ENCODE peak calls at places on chromosome 6, in eight cellular contexts. R is fibroblast of pulmonary artery, W is esophagus squamous epithelium, K is nephron progenitor cell, U is epithelial cell of esophagus, E is A549, V is BE2C, N is left ventricle myocardium inferior. C is an unnamed sample.

GRCh38 chr6:86871681-86872080 is 65.6 kb upstream of the HTR1E start:
- DNase-seq in R (no peak), W (no peak), K (no peak), U (no peak), E (no peak), V (no peak), N (no peak), C (no peak)

GRCh38 chr6:7919871-7920270 is 9.3 kb upstream of the TXNDC5 start:
- DNase-seq in R (peak), W (no peak), K (no peak), U (peak), E (no peak), V (no peak), N (no peak), C (peak)

GRCh38 chr6:33143113-33143760 is 49.0 kb downstream of the COL11A2 start:
- DNase-seq in R (no peak), W (no peak), K (no peak), U (no peak), E (no peak), V (no peak), N (no peak), C (no peak)

GRCh38 chr6:15244605-15245360 is 1.1 kb upstream of the JARID2 start:
- DNase-seq in R (peak), W (no peak), K (peak), U (peak), E (peak), V (peak), N (peak), C (peak)

GRCh38 chr6:44980841-44981240 is 347.3 kb upstream of the RUNX2 start:
- DNase-seq in R (no peak), W (no peak), K (no peak), U (no peak), E (no peak), V (no peak), N (no peak), C (no peak)

GRCh38 chr6:105482227-105482839 is 79.5 kb upstream of the PREP start:
- DNase-seq in R (peak), W (no peak), K (no peak), U (peak), E (no peak), V (peak), N (peak), C (peak)

GRCh38 chr6:15501806-15502450 is 160.9 kb downstream of the DTNBP1 start:
- DNase-seq in R (peak), W (no peak), K (no peak), U (peak), E (no peak), V (no peak), N (peak), C (peak)

GRCh38 chr6:107320126-107320525 is 139.2 kb downstream of the PDSS2 start:
- DNase-seq in R (peak), W (no peak), K (no peak), U (no peak), E (no peak), V (no peak), N (no peak), C (peak)

GRCh38 chr6:33589723-33590530 is 9.9 kb upstream of the BAK1 start:
- DNase-seq in R (peak), W (no peak), K (peak), U (peak), E (peak), V (peak), N (no peak), C (peak)

GRCh38 chr6:152267967-152268845 is 369.0 kb downstream of the SYNE1 start:
- DNase-seq in R (peak), W (no peak), K (peak), U (peak), E (peak), V (peak), N (no peak), C (peak)

GRCh38 chr6:34645627-34646026 is 50.9 kb downstream of the ILRUN start:
- DNase-seq in R (no peak), W (no peak), K (no peak), U (no peak), E (no peak), V (no peak), N (no peak), C (no peak)

GRCh38 chr6:149860834-149861602 is 3.1 kb downstream of the LRP11 start:
- DNase-seq in R (peak), W (no peak), K (no peak), U (no peak), E (no peak), V (no peak), N (no peak), C (peak)

GRCh38 chr6:11392778-11393507 is 144.6 kb upstream of the TMEM170B start:
- DNase-seq in R (peak), W (no peak), K (no peak), U (no peak), E (peak), V (peak), N (peak), C (no peak)

GRCh38 chr6:125821825-125822281 is 31.1 kb downstream of the NCOA7 start:
- DNase-seq in R (no peak), W (no peak), K (no peak), U (no peak), E (no peak), V (peak), N (no peak), C (no peak)

GRCh38 chr6:111551521-111552231 is 54.0 kb downstream of the TRAF3IP2 start:
- DNase-seq in R (no peak), W (no peak), K (peak), U (no peak), E (no peak), V (peak), N (no peak), C (no peak)

GRCh38 chr6:124854338-124854922 is 107.8 kb upstream of the RNF217 start:
- DNase-seq in R (peak), W (no peak), K (no peak), U (no peak), E (no peak), V (no peak), N (no peak), C (peak)

GRCh38 chr6:85983032-85983659 is 340.5 kb upstream of the SYNCRIP start:
- DNase-seq in R (no peak), W (no peak), K (no peak), U (no peak), E (no peak), V (no peak), N (no peak), C (no peak)

GRCh38 chr6:16985484-16986284 is 116.2 kb upstream of the STMND1 start:
- DNase-seq in R (peak), W (no peak), K (no peak), U (peak), E (no peak), V (no peak), N (no peak), C (peak)

GRCh38 chr6:16947461-16948159 is 154.2 kb upstream of the STMND1 start:
- DNase-seq in R (peak), W (no peak), K (no peak), U (peak), E (no peak), V (no peak), N (no peak), C (peak)

GRCh38 chr6:788058-788457 is 95.1 kb upstream of the EXOC2 start:
- DNase-seq in R (no peak), W (no peak), K (no peak), U (peak), E (no peak), V (no peak), N (no peak), C (no peak)

GRCh38 chr6:46381057-46381456 is 110.2 kb downstream of the RCAN2 start:
- DNase-seq in R (no peak), W (no peak), K (no peak), U (no peak), E (no peak), V (no peak), N (no peak), C (no peak)

GRCh38 chr6:144007779-144008500 is at the start of gene PLAGL1:
- DNase-seq in R (peak), W (no peak), K (peak), U (peak), E (peak), V (peak), N (peak), C (peak)

GRCh38 chr6:37343248-37343647 is 10.5 kb upstream of the RNF8 start:
- DNase-seq in R (no peak), W (no peak), K (no peak), U (no peak), E (no peak), V (no peak), N (no peak), C (no peak)

GRCh38 chr6:137846772-137847313 is 20.2 kb upstream of the TNFAIP3 start:
- DNase-seq in R (no peak), W (no peak), K (no peak), U (no peak), E (no peak), V (no peak), N (peak), C (no peak)

GRCh38 chr6:141110486-141110885 is 1022.2 kb upstream of the GJE1 start:
- DNase-seq in R (peak), W (no peak), K (no peak), U (peak), E (no peak), V (no peak), N (no peak), C (peak)

GRCh38 chr6:150417899-150418824 is 49.4 kb downstream of the IYD start:
- DNase-seq in R (peak), W (no peak), K (peak), U (peak), E (peak), V (no peak), N (no peak), C (peak)

GRCh38 chr6:139336488-139336887 is 38.0 kb downstream of the CITED2 start:
- DNase-seq in R (peak), W (no peak), K (no peak), U (peak), E (no peak), V (no peak), N (peak), C (peak)

GRCh38 chr6:31114970-31115849 is 610 bp downstream of the PSORS1C1 start:
- DNase-seq in R (peak), W (no peak), K (no peak), U (peak), E (peak), V (no peak), N (no peak), C (peak)

GRCh38 chr6:162999575-163000285 is 272.0 kb downstream of the PACRG start:
- DNase-seq in R (peak), W (no peak), K (no peak), U (peak), E (no peak), V (no peak), N (no peak), C (peak)

GRCh38 chr6:147207851-147208754 is 3.9 kb downstream of the STXBP5 start:
- DNase-seq in R (no peak), W (no peak), K (no peak), U (no peak), E (no peak), V (no peak), N (no peak), C (no peak)

GRCh38 chr6:26403888-26404287 is 1.8 kb downstream of the BTN3A1 start:
- DNase-seq in R (no peak), W (no peak), K (no peak), U (no peak), E (no peak), V (no peak), N (no peak), C (no peak)

GRCh38 chr6:159762681-159763293 is 942 bp downstream of the ACAT2 start:
- DNase-seq in R (no peak), W (no peak), K (no peak), U (peak), E (no peak), V (no peak), N (peak), C (no peak)

GRCh38 chr6:109091314-109092009 is 3.2 kb downstream of the SESN1 start:
- DNase-seq in R (no peak), W (no peak), K (no peak), U (no peak), E (no peak), V (no peak), N (no peak), C (no peak)

GRCh38 chr6:37122861-37123260 is 47.1 kb upstream of the PIM1 start:
- DNase-seq in R (no peak), W (no peak), K (no peak), U (no peak), E (no peak), V (no peak), N (no peak), C (no peak)

GRCh38 chr6:97705568-97705967 is 422.6 kb upstream of the MMS22L start:
- DNase-seq in R (peak), W (no peak), K (no peak), U (peak), E (no peak), V (no peak), N (no peak), C (peak)
- TF ChIP-seq CTCF in R (peak), W (no peak), K (peak), U (peak), E (peak), V (peak), N (peak), C (peak)

GRCh38 chr6:10381133-10381829 is 33.6 kb downstream of the TFAP2A start:
- DNase-seq in R (no peak), W (no peak), K (peak), U (no peak), E (no peak), V (no peak), N (no peak), C (no peak)
- TF ChIP-seq CTCF in R (no peak), W (no peak), K (peak), U (no peak), E (no peak), V (no peak), N (no peak), C (no peak)

GRCh38 chr6:113732384-113732966 is 124.7 kb upstream of the MARCKS start:
- DNase-seq in R (peak), W (no peak), K (peak), U (peak), E (no peak), V (peak), N (peak), C (peak)
- TF ChIP-seq CTCF in R (peak), W (no peak), K (no peak), U (no peak), E (no peak), V (peak), N (peak), C (no peak)

GRCh38 chr6:63690210-63690609 is 54.6 kb downstream of the PHF3 start:
- DNase-seq in R (peak), W (no peak), K (no peak), U (no peak), E (no peak), V (no peak), N (no peak), C (no peak)

GRCh38 chr6:63685453-63686379 is 50.1 kb downstream of the PHF3 start:
- DNase-seq in R (no peak), W (no peak), K (no peak), U (no peak), E (no peak), V (no peak), N (no peak), C (no peak)

GRCh38 chr6:63689421-63689820 is 53.8 kb downstream of the PHF3 start:
- DNase-seq in R (peak), W (no peak), K (no peak), U (no peak), E (no peak), V (no peak), N (no peak), C (peak)
- TF ChIP-seq CTCF in R (no peak), W (no peak), K (no peak), U (no peak), E (no peak), V (no peak), N (no peak), C (no peak)

GRCh38 chr6:128487055-128487454 is 33.3 kb downstream of the PTPRK start:
- DNase-seq in R (no peak), W (no peak), K (no peak), U (no peak), E (no peak), V (peak), N (no peak), C (no peak)
- TF ChIP-seq CTCF in R (peak), W (no peak), K (peak), U (peak), E (no peak), V (peak), N (peak), C (peak)

GRCh38 chr6:166512567-166512966 is 73.9 kb downstream of the RAMACL start:
- DNase-seq in R (no peak), W (no peak), K (no peak), U (no peak), E (no peak), V (no peak), N (no peak), C (no peak)
- TF ChIP-seq CTCF in R (no peak), W (no peak), K (no peak), U (no peak), E (no peak), V (peak), N (no peak), C (no peak)

DNA sequence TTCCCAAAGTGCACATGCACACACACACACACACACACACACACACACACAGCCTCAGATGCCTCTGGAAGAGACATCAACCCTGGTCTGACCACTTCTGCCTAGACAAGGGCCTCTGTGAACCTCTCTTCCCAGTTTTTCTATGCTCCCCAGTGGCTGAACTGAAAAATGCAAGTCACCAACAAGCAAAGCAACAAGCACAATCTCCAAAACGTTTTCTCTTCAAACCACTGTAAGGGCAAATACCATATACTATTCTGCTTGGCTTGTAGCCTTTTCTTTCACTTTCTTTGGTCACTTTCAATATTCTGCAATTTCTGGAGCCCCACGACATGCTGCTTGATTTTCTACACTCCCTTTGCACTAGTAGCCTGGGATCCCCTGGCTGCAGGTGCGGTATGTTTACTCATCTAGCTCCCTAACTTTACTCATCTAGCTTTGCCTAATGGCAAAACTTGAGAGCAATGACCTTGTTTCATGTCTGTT is 121.4 kb upstream of the DST start:
- DNase-seq in R (peak), W (no peak), K (no peak), U (peak), E (peak), V (peak), N (no peak), C (peak)
- TF ChIP-seq CTCF in R (peak), W (no peak), K (no peak), U (peak), E (peak), V (peak), N (peak), C (peak)

GRCh38 chr6:52208612-52209011 is 22.4 kb downstream of the IL17A start:
- DNase-seq in R (no peak), W (no peak), K (no peak), U (no peak), E (no peak), V (no peak), N (no peak), C (no peak)

GRCh38 chr6:52201493-52201892 is 15.3 kb downstream of the IL17A start:
- DNase-seq in R (no peak), W (no peak), K (no peak), U (no peak), E (no peak), V (no peak), N (no peak), C (no peak)

GRCh38 chr6:52209672-52210626 is 23.8 kb downstream of the IL17A start:
- DNase-seq in R (no peak), W (no peak), K (no peak), U (no peak), E (no peak), V (no peak), N (no peak), C (no peak)

GRCh38 chr6:52207066-52207465 is 20.9 kb downstream of the IL17A start:
- DNase-seq in R (no peak), W (no peak), K (no peak), U (no peak), E (no peak), V (no peak), N (no peak), C (no peak)
- TF ChIP-seq CTCF in R (no peak), W (no peak), K (no peak), U (no peak), E (no peak), V (peak), N (no peak), C (no peak)